ENCODE peak calls at places on chromosome 21, in six cellular contexts. Y is H1; M is NCI-H2171 treated with DMSO at 0.1 percent for 48 hours; Z is HuH-7; R is stimulated activated CD8-positive, alpha-beta memory T cell treated with anti-CD3 and anti-CD28 coated beads, Interleukin-15, amount 100 ng/mL, for 4 hours; N is left ventricle myocardium superior. W is an unnamed sample.
A peak's percentile ranks its signal among the peaks of the same experiment; 100 is the strongest.

GRCh38 chr21:33070921-33071877 is 1.3 kb downstream of the OLIG1 start:
- DNase-seq in R (no peak), M (no peak), N (no peak), Y (peak; percentile 72), Z (no peak), W (peak; percentile 73)

GRCh38 chr21:44728716-44729115 is 17.3 kb upstream of the TSPEAR start:
- DNase-seq in Z (no peak), N (no peak), Y (no peak), M (no peak), R (no peak), W (no peak)

GRCh38 chr21:38491536-38491935 is 6.7 kb downstream of the ERG start:
- DNase-seq in R (no peak), N (no peak), Z (no peak), M (no peak), Y (no peak), W (no peak)

GRCh38 chr21:32114434-32115063 is 164.3 kb downstream of the MIS18A start:
- DNase-seq in Z (no peak), N (no peak), M (no peak), R (no peak), Y (no peak), W (peak; percentile 16)

GRCh38 chr21:40534886-40535285 is 312.1 kb downstream of the DSCAM start:
- DNase-seq in R (no peak), Y (no peak), M (no peak), N (no peak), Z (no peak), W (no peak)

GRCh38 chr21:28624626-28625025 is 368.1 kb downstream of the LTN1 start:
- DNase-seq in M (no peak), R (no peak), N (no peak), Y (no peak), Z (no peak), W (no peak)

GRCh38 chr21:45072166-45072962 is 2.0 kb upstream of the ADARB1 start:
- DNase-seq in N (no peak), R (no peak), Y (no peak), Z (no peak), M (no peak), W (no peak)

GRCh38 chr21:36800734-36801133 is 101.8 kb downstream of the SIM2 start:
- DNase-seq in M (no peak), N (no peak), Y (no peak), R (no peak), Z (no peak), W (no peak)

GRCh38 chr21:33950425-33951079 is 34.9 kb upstream of the ATP5PO start:
- DNase-seq in Z (no peak), R (no peak), N (no peak), M (no peak), Y (peak; percentile 34), W (no peak)

GRCh38 chr21:36628096-36628495 is 70.8 kb upstream of the SIM2 start:
- DNase-seq in Z (no peak), M (no peak), Y (no peak), R (no peak), N (no peak), W (no peak)

GRCh38 chr21:45363921-45364463 is 41.0 kb upstream of the COL18A1 start:
- DNase-seq in Y (no peak), Z (no peak), R (no peak), N (peak; percentile 85), M (no peak), W (peak; percentile 67)

GRCh38 chr21:29221259-29221744 is 77.4 kb upstream of the BACH1 start:
- DNase-seq in N (no peak), Z (no peak), R (no peak), M (no peak), Y (no peak), W (no peak)

GRCh38 chr21:26850116-26850643 is 5.0 kb upstream of the ADAMTS1 start:
- DNase-seq in R (no peak), N (no peak), Y (no peak), M (peak; percentile 71), Z (no peak), W (peak; percentile 45)

GRCh38 chr21:34648739-34649297 is 20.0 kb upstream of the CLIC6 start:
- DNase-seq in Z (no peak), R (no peak), Y (no peak), N (no peak), M (no peak), W (no peak)

GRCh38 chr21:34990842-34991241 is 58.3 kb downstream of the RUNX1 start:
- DNase-seq in Y (no peak), R (no peak), N (no peak), Z (no peak), M (no peak), W (no peak)

GRCh38 chr21:35829014-35829525 is 231.3 kb downstream of the SETD4 start:
- DNase-seq in R (no peak), Y (no peak), N (no peak), M (no peak), Z (no peak), W (no peak)

GRCh38 chr21:45607021-45607921 is 36.3 kb upstream of the PCBP3 start:
- DNase-seq in Y (no peak), N (no peak), Z (no peak), R (peak; percentile 19), M (no peak), W (no peak)

GRCh38 chr21:29580886-29581285 is 282.2 kb downstream of the BACH1 start:
- DNase-seq in N (no peak), R (no peak), M (no peak), Y (no peak), Z (no peak), W (no peak)

GRCh38 chr21:42199488-42200463 is 19.2 kb upstream of the ABCG1 start:
- DNase-seq in Z (peak; percentile 44), R (no peak), N (no peak), M (no peak), Y (no peak), W (peak; percentile 88)